ENCODE peak calls at places on chromosomes 4 and X, in seven cellular contexts. J is mesenchymal stem cell, N is uterus, X is cardiac muscle cell, F is HepG2, B is PC-3, T is esophagus squamous epithelium. K is an unnamed sample.
A peak's percentile ranks its signal among the peaks of the same experiment; 100 is the strongest.

GRCh38 chr4:145061325-145061920 is 36.6 kb downstream of the ANAPC10 start:
- DNase-seq in J (peak; percentile 70), N (no peak), X (peak; percentile 58), F (peak; percentile 41), B (peak; percentile 77), T (no peak), K (peak; percentile 73)

GRCh38 chr4:107709916-107710315 is 10.1 kb downstream of the PAPSS1 start:
- DNase-seq in J (peak; percentile 41), N (no peak), X (no peak), F (no peak), B (peak; percentile 47), T (no peak), K (peak; percentile 64)

GRCh38 chrX:71541546-71542022 is 8.7 kb downstream of the OGT start:
- DNase-seq in J (peak; percentile 84), N (no peak), X (no peak), F (no peak), B (peak; percentile 46), T (no peak), K (peak; percentile 67)

GRCh38 chr4:78235800-78236199 is 178.7 kb downstream of the FRAS1 start:
- DNase-seq in J (no peak), N (no peak), X (no peak), F (no peak), B (no peak), T (no peak), K (no peak)

GRCh38 chr4:7967501-7968261 is 28.0 kb upstream of the AFAP1 start:
- DNase-seq in J (peak; percentile 67), N (no peak), X (no peak), F (no peak), B (no peak), T (no peak), K (peak; percentile 74)

GRCh38 chrX:97672608-97673007 is 788.9 kb downstream of the RPA4 start:
- DNase-seq in J (no peak), N (no peak), X (no peak), F (no peak), B (no peak), T (no peak), K (no peak)

GRCh38 chr4:156321203-156321602 is 367.5 kb upstream of the CTSO start:
- DNase-seq in J (peak; percentile 57), N (no peak), X (no peak), F (no peak), B (peak; percentile 86), T (no peak), K (no peak)

GRCh38 chrX:119488749-119489148 is 20.5 kb downstream of the SLC25A5 start:
- DNase-seq in J (peak; percentile 51), N (peak; percentile 28), X (peak; percentile 50), F (peak; percentile 27), B (peak; percentile 74), T (no peak), K (peak; percentile 33)

GRCh38 chr4:154982187-154983047 is 201.3 kb downstream of the RBM46 start:
- DNase-seq in J (peak; percentile 5), N (peak; percentile 20), X (peak; percentile 70), F (peak; percentile 32), B (peak; percentile 69), T (no peak), K (peak; percentile 61)

GRCh38 chr4:2354127-2354526 is 64.3 kb downstream of the ZFYVE28 start:
- DNase-seq in J (no peak), N (no peak), X (no peak), F (no peak), B (no peak), T (no peak), K (no peak)

GRCh38 chr4:76943129-76943620 is 6.4 kb upstream of the SEPTIN11 start:
- DNase-seq in J (no peak), N (no peak), X (no peak), F (no peak), B (no peak), T (no peak), K (peak; percentile 22)

GRCh38 chr4:61308033-61308432 is 107.9 kb downstream of the ADGRL3 start:
- DNase-seq in J (no peak), N (no peak), X (no peak), F (no peak), B (no peak), T (no peak), K (no peak)

GRCh38 chr4:101279377-101279871 is 67.9 kb downstream of the PPP3CA start:
- DNase-seq in J (peak; percentile 95), N (peak; percentile 71), X (no peak), F (no peak), B (no peak), T (no peak), K (peak; percentile 67)

GRCh38 chrX:22300130-22300529 is 27.4 kb downstream of the CBLL2 start:
- DNase-seq in J (peak; percentile 70), N (peak; percentile 16), X (peak; percentile 91), F (no peak), B (peak; percentile 75), T (no peak), K (peak; percentile 44)

GRCh38 chrX:22296871-22297270 is 24.2 kb downstream of the CBLL2 start:
- DNase-seq in J (no peak), N (no peak), X (no peak), F (no peak), B (no peak), T (no peak), K (no peak)
- H3K27ac ChIP-seq in J (no peak overlapping the region), N (no peak overlapping the region), X (no peak overlapping the region), F (no peak overlapping the region), B (no peak overlapping the region), T (no peak overlapping the region), K (no peak overlapping the region)

DNA sequence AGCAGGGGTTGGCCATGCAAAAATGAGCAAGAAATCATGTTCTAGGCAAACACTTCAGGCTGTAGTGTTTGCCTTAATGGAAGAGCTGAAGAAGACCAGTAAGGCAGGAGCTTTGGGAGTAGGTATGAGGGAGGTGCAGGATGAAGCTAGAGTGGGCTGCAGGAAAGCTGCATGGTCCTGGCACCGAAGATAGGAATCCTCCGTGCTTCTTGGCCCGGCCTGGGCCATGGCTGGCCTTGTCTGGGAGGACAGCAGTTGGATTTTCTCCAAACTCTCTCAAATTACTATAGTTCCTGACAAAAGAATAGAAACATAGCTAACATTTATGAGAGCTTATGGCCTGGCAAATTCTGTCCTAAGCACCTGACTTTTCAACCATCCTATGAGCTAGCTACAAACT is 116.5 kb downstream of the UCHL1 start:
- DNase-seq in J (no peak), N (no peak), X (no peak), F (no peak), B (no peak), T (no peak), K (peak; percentile 29)
- H3K27ac ChIP-seq in J (no peak overlapping the region), N (no peak overlapping the region), X (no peak overlapping the region), F (no peak overlapping the region), B (no peak overlapping the region), T (no peak overlapping the region), K (no peak overlapping the region)

DNA sequence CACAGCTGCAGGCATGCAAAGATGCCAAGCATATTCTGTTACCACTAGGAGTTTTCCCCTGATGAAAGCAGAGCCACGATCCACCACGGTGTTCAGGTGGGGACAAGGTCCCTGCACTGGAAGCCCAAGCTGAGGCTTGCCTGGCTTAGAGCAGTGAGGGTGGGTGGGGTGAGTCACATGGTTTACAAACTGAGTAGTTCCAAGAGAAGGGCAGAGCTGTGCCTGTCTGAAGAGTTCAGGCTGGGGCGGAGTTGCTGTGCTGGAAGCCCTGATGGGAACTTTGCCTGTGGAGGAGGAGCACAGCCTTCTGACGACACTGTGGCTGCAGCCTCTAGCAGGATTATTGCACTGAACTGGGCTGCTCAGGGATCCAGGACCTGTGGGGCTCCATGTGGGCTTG is 45.5 kb downstream of the FAM9B start:
- DNase-seq in J (peak; percentile 5), N (peak; percentile 50), X (peak; percentile 45), F (peak; percentile 0), B (peak; percentile 61), T (no peak), K (no peak)
- H3K27ac ChIP-seq in J (no peak overlapping the region), N (no peak overlapping the region), X (peak overlapping the region; percentile 27), F (no peak overlapping the region), B (no peak overlapping the region), T (peak overlapping the region; percentile 76), K (no peak overlapping the region)

DNA sequence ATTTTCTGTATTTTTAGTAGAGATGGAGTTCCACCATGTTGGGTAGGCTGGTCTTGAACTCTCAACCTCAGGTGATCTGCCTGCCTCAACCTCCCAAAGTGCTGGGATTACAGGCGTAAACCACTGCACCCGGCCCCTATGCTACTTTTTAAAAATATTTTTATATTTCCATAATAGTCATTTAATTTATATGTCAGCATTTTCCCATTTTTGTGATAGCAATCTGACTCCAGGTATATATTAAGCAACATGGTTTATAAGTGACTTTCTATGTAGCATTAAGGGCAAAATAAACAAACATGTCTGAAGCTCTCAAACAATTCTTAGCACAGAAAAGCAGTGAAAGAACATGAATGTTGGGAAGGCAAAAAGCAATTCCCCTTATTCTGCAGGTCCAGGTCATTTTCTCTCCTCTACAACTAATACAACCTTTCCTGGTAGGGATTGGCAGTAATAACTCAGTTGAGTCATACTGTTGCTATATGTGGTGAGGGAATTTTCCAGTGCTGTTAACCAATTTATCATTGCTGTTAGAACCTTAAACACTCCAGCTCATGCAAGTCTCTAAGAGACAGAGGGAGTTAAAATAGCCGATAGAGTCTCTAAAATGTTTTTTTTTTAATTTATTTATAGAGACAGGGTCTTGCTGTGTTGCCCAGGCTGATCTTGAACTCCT is 24.0 kb downstream of the SMIM14 start:
- DNase-seq in J (peak; percentile 85), N (no peak), X (no peak), F (no peak), B (peak; percentile 69), T (no peak), K (peak; percentile 67)
- H3K27ac ChIP-seq in J (no peak overlapping the region), N (no peak overlapping the region), X (no peak overlapping the region), F (no peak overlapping the region), B (peak overlapping the region; percentile 33), T (no peak overlapping the region), K (no peak overlapping the region)

DNA sequence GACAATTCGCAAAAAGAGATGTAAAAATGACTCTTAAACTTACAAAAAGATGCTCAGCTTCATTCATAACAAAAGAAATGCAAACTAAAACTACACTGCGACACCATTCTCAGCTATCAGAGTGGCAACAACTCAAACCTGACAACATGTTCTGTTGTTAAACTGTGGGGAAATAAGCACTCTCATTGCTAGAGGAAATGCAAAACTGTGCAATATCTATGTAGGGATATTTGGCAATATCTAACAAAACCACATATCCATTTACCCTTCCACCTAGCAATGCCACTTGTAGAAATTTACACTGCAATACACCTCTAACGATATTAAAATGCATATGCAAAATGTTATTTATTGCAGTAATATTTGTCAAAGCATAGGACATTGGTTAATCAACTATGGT is 78.3 kb upstream of the EGFL6 start:
- DNase-seq in J (no peak), N (no peak), X (no peak), F (no peak), B (no peak), T (no peak), K (no peak)
- H3K27ac ChIP-seq in J (no peak overlapping the region), N (no peak overlapping the region), X (no peak overlapping the region), F (no peak overlapping the region), B (no peak overlapping the region), T (no peak overlapping the region), K (no peak overlapping the region)

GRCh38 chrX:107736781-107737531 is 38.6 kb downstream of the TSC22D3 start:
- DNase-seq in J (peak; percentile 8), N (no peak), X (peak; percentile 60), F (peak; percentile 16), B (peak; percentile 32), T (no peak), K (peak; percentile 59)

GRCh38 chrX:107739541-107739940 is 36.0 kb downstream of the TSC22D3 start:
- DNase-seq in J (no peak), N (no peak), X (no peak), F (no peak), B (no peak), T (no peak), K (no peak)

GRCh38 chrX:107741318-107741813 is 34.2 kb downstream of the TSC22D3 start:
- DNase-seq in J (no peak), N (no peak), X (no peak), F (no peak), B (no peak), T (no peak), K (no peak)

GRCh38 chrX:107738768-107739167 is 36.8 kb downstream of the TSC22D3 start:
- DNase-seq in J (no peak), N (no peak), X (no peak), F (no peak), B (no peak), T (no peak), K (no peak)

GRCh38 chrX:107738272-107738671 is 37.3 kb downstream of the TSC22D3 start:
- DNase-seq in J (no peak), N (no peak), X (no peak), F (no peak), B (no peak), T (no peak), K (no peak)
- H3K27ac ChIP-seq in J (no peak overlapping the region), N (peak overlapping the region; percentile 45), X (no peak overlapping the region), F (no peak overlapping the region), B (no peak overlapping the region), T (peak overlapping the region; percentile 9), K (no peak overlapping the region)

K was measured in endothelial cell of umbilical vein.